ENCODE peak calls at places on chromosomes 5 and 9, in six cellular contexts. One of them, this sample, is unnamed.

GRCh38 chr9:110114888-110115259 is 93.1 kb downstream of the C9orf152 start:
- DNase-seq in transverse colon: no peak
- DNase-seq in tibial nerve: no peak
- DNase-seq in stomach: no peak
- DNase-seq in uterus: no peak
- DNase-seq in heart left ventricle: peak; percentile 49
- DNase-seq in this sample: peak; percentile 23

GRCh38 chr9:36858805-36859375 is 175.2 kb downstream of the PAX5 start:
- DNase-seq in transverse colon: no peak
- DNase-seq in tibial nerve: no peak
- DNase-seq in stomach: no peak
- DNase-seq in uterus: no peak
- DNase-seq in heart left ventricle: no peak
- DNase-seq in this sample: no peak

GRCh38 chr9:101566904-101567724 is 27.7 kb downstream of the PPP3R2 start:
- DNase-seq in transverse colon: no peak
- DNase-seq in tibial nerve: no peak
- DNase-seq in stomach: no peak
- DNase-seq in uterus: no peak
- DNase-seq in heart left ventricle: no peak
- DNase-seq in this sample: peak; percentile 44

GRCh38 chr9:33785914-33786313 is 9.4 kb upstream of the PRSS3 start:
- DNase-seq in transverse colon: no peak
- DNase-seq in tibial nerve: no peak
- DNase-seq in stomach: no peak
- DNase-seq in uterus: no peak
- DNase-seq in heart left ventricle: no peak
- DNase-seq in this sample: peak; percentile 57

GRCh38 chr9:6827370-6827949 is 69.7 kb downstream of the KDM4C start:
- DNase-seq in transverse colon: no peak
- DNase-seq in tibial nerve: no peak
- DNase-seq in stomach: no peak
- DNase-seq in uterus: no peak
- DNase-seq in heart left ventricle: no peak
- DNase-seq in this sample: no peak

GRCh38 chr5:4906821-4907220 is 233.3 kb upstream of the ADAMTS16 start:
- DNase-seq in transverse colon: no peak
- DNase-seq in tibial nerve: no peak
- DNase-seq in stomach: no peak
- DNase-seq in uterus: peak; percentile 39
- DNase-seq in heart left ventricle: no peak
- DNase-seq in this sample: no peak

GRCh38 chr5:73987915-73988314 is 361.9 kb downstream of the ARHGEF28 start:
- DNase-seq in transverse colon: no peak
- DNase-seq in tibial nerve: no peak
- DNase-seq in stomach: no peak
- DNase-seq in uterus: no peak
- DNase-seq in heart left ventricle: no peak
- DNase-seq in this sample: no peak

GRCh38 chr9:91419222-91420191 is 4.1 kb downstream of the NFIL3 start:
- DNase-seq in transverse colon: peak; percentile 57
- DNase-seq in tibial nerve: no peak
- DNase-seq in stomach: peak; percentile 53
- DNase-seq in uterus: peak; percentile 71
- DNase-seq in heart left ventricle: no peak
- DNase-seq in this sample: peak; percentile 40

GRCh38 chr5:176416123-176416924 is at the start of gene CLTB:
- DNase-seq in transverse colon: peak; percentile 95
- DNase-seq in tibial nerve: peak; percentile 81
- DNase-seq in stomach: peak; percentile 96
- DNase-seq in uterus: peak; percentile 93
- DNase-seq in heart left ventricle: peak; percentile 96
- DNase-seq in this sample: peak; percentile 92

GRCh38 chr9:116087751-116088194 is 65.8 kb upstream of the PAPPA start:
- DNase-seq in transverse colon: no peak
- DNase-seq in tibial nerve: no peak
- DNase-seq in stomach: no peak
- DNase-seq in uterus: no peak
- DNase-seq in heart left ventricle: no peak
- DNase-seq in this sample: no peak

GRCh38 chr5:9605041-9605440 is 25.1 kb downstream of the TAS2R1 start:
- DNase-seq in transverse colon: no peak
- DNase-seq in tibial nerve: no peak
- DNase-seq in stomach: no peak
- DNase-seq in uterus: no peak
- DNase-seq in heart left ventricle: no peak
- DNase-seq in this sample: no peak

GRCh38 chr9:31639444-31639843 is 745.0 kb upstream of the ACO1 start:
- DNase-seq in transverse colon: no peak
- DNase-seq in tibial nerve: no peak
- DNase-seq in stomach: no peak
- DNase-seq in uterus: no peak
- DNase-seq in heart left ventricle: no peak
- DNase-seq in this sample: no peak

GRCh38 chr9:20618361-20618799 is 3.9 kb downstream of the MLLT3 start:
- DNase-seq in transverse colon: peak; percentile 45
- DNase-seq in tibial nerve: no peak
- DNase-seq in stomach: peak; percentile 54
- DNase-seq in uterus: no peak
- DNase-seq in heart left ventricle: peak; percentile 53
- DNase-seq in this sample: no peak

GRCh38 chr5:97224112-97224750 is 41.2 kb upstream of the RIOK2 start:
- DNase-seq in transverse colon: no peak
- DNase-seq in tibial nerve: no peak
- DNase-seq in stomach: no peak
- DNase-seq in uterus: no peak
- DNase-seq in heart left ventricle: no peak
- DNase-seq in this sample: no peak

GRCh38 chr9:35490155-35490909 is 421 bp downstream of the RUSC2 start:
- DNase-seq in transverse colon: peak; percentile 8
- DNase-seq in tibial nerve: no peak
- DNase-seq in stomach: no peak
- DNase-seq in uterus: no peak
- DNase-seq in heart left ventricle: no peak
- DNase-seq in this sample: peak; percentile 41

GRCh38 chr9:116701940-116702642 is 15.0 kb downstream of the TRIM32 start:
- DNase-seq in transverse colon: no peak
- DNase-seq in tibial nerve: no peak
- DNase-seq in stomach: no peak
- DNase-seq in uterus: no peak
- DNase-seq in heart left ventricle: no peak
- DNase-seq in this sample: no peak

GRCh38 chr5:122844136-122844915 is 1.1 kb upstream of the SNX24 start:
- DNase-seq in transverse colon: peak; percentile 37
- DNase-seq in tibial nerve: no peak
- DNase-seq in stomach: peak; percentile 52
- DNase-seq in uterus: no peak
- DNase-seq in heart left ventricle: no peak
- DNase-seq in this sample: peak; percentile 38

GRCh38 chr5:8729437-8729836 is 816.4 kb downstream of the SEMA5A start:
- DNase-seq in transverse colon: no peak
- DNase-seq in tibial nerve: no peak
- DNase-seq in stomach: no peak
- DNase-seq in uterus: no peak
- DNase-seq in heart left ventricle: no peak
- DNase-seq in this sample: no peak

GRCh38 chr5:37208883-37209808 is 40.0 kb downstream of the CPLANE1 start:
- DNase-seq in transverse colon: no peak
- DNase-seq in tibial nerve: no peak
- DNase-seq in stomach: no peak
- DNase-seq in uterus: peak; percentile 25
- DNase-seq in heart left ventricle: peak; percentile 23
- DNase-seq in this sample: no peak

GRCh38 chr5:138033275-138033808 is 463 bp upstream of the FAM13B start:
- DNase-seq in transverse colon: no peak
- DNase-seq in tibial nerve: no peak
- DNase-seq in stomach: no peak
- DNase-seq in uterus: no peak
- DNase-seq in heart left ventricle: no peak
- DNase-seq in this sample: peak; percentile 43

GRCh38 chr9:136996361-136997281 is at the start of gene CLIC3:
- DNase-seq in transverse colon: peak; percentile 75
- DNase-seq in tibial nerve: no peak
- DNase-seq in stomach: peak; percentile 73
- DNase-seq in uterus: no peak
- DNase-seq in heart left ventricle: no peak
- DNase-seq in this sample: no peak

GRCh38 chr9:121822093-121823085 is 171.0 kb downstream of the DAB2IP start:
- DNase-seq in transverse colon: no peak
- DNase-seq in tibial nerve: no peak
- DNase-seq in stomach: no peak
- DNase-seq in uterus: no peak
- DNase-seq in heart left ventricle: no peak
- DNase-seq in this sample: peak; percentile 8

GRCh38 chr5:164358531-164359259 is 853.3 kb downstream of the MAT2B start:
- DNase-seq in transverse colon: no peak
- DNase-seq in tibial nerve: no peak
- DNase-seq in stomach: no peak
- DNase-seq in uterus: no peak
- DNase-seq in heart left ventricle: no peak
- DNase-seq in this sample: no peak

GRCh38 chr9:130421802-130422276 is 22.9 kb upstream of the ASS1 start:
- DNase-seq in transverse colon: no peak
- DNase-seq in tibial nerve: no peak
- DNase-seq in stomach: no peak
- DNase-seq in uterus: no peak
- DNase-seq in heart left ventricle: no peak
- DNase-seq in this sample: no peak

GRCh38 chr9:127734247-127734746 is 797 bp downstream of the TOR2A start:
- DNase-seq in transverse colon: no peak
- DNase-seq in tibial nerve: no peak
- DNase-seq in stomach: no peak
- DNase-seq in uterus: no peak
- DNase-seq in heart left ventricle: no peak
- DNase-seq in this sample: no peak

GRCh38 chr9:28051559-28051958 is 478.3 kb upstream of the C9orf72 start:
- DNase-seq in transverse colon: no peak
- DNase-seq in tibial nerve: no peak
- DNase-seq in stomach: no peak
- DNase-seq in uterus: no peak
- DNase-seq in heart left ventricle: no peak
- DNase-seq in this sample: no peak

GRCh38 chr5:73256462-73257260 is 83.7 kb downstream of the TMEM174 start:
- DNase-seq in transverse colon: no peak
- DNase-seq in tibial nerve: no peak
- DNase-seq in stomach: no peak
- DNase-seq in uterus: no peak
- DNase-seq in heart left ventricle: no peak
- DNase-seq in this sample: no peak

GRCh38 chr5:149060325-149060724 is 2.5 kb downstream of the SH3TC2 start:
- DNase-seq in transverse colon: peak; percentile 45
- DNase-seq in tibial nerve: no peak
- DNase-seq in stomach: peak; percentile 29
- DNase-seq in uterus: no peak
- DNase-seq in heart left ventricle: peak; percentile 71
- DNase-seq in this sample: peak; percentile 84

GRCh38 chr5:142816577-142816976 is 46.4 kb downstream of the ARHGAP26 start:
- DNase-seq in transverse colon: peak; percentile 66
- DNase-seq in tibial nerve: peak; percentile 40
- DNase-seq in stomach: peak; percentile 75
- DNase-seq in uterus: no peak
- DNase-seq in heart left ventricle: no peak
- DNase-seq in this sample: peak; percentile 81

GRCh38 chr5:65861830-65862241 is 64.5 kb upstream of the ERBIN start:
- DNase-seq in transverse colon: no peak
- DNase-seq in tibial nerve: no peak
- DNase-seq in stomach: no peak
- DNase-seq in uterus: no peak
- DNase-seq in heart left ventricle: no peak
- DNase-seq in this sample: no peak

GRCh38 chr5:150223474-150223873 is 33.6 kb downstream of the SLC6A7 start:
- DNase-seq in transverse colon: no peak
- DNase-seq in tibial nerve: no peak
- DNase-seq in stomach: no peak
- DNase-seq in uterus: no peak
- DNase-seq in heart left ventricle: no peak
- DNase-seq in this sample: no peak

GRCh38 chr9:127166111-127166510 is 43.7 kb upstream of the ANGPTL2 start:
- DNase-seq in transverse colon: no peak
- DNase-seq in tibial nerve: no peak
- DNase-seq in stomach: no peak
- DNase-seq in uterus: no peak
- DNase-seq in heart left ventricle: no peak
- DNase-seq in this sample: no peak

GRCh38 chr5:132526290-132526973 is 16.9 kb downstream of the IL5 start:
- DNase-seq in transverse colon: peak; percentile 17
- DNase-seq in tibial nerve: no peak
- DNase-seq in stomach: peak; percentile 53
- DNase-seq in uterus: no peak
- DNase-seq in heart left ventricle: peak; percentile 23
- DNase-seq in this sample: peak; percentile 42

GRCh38 chr9:93453047-93453914 is at the start of gene FAM120AOS:
- DNase-seq in transverse colon: peak; percentile 95
- DNase-seq in tibial nerve: peak; percentile 86
- DNase-seq in stomach: peak; percentile 94
- DNase-seq in uterus: peak; percentile 87
- DNase-seq in heart left ventricle: peak; percentile 94
- DNase-seq in this sample: peak; percentile 99
- TF ChIP-seq POLR2A in transverse colon: peak; percentile 93
- TF ChIP-seq POLR2A in tibial nerve: peak; percentile 61
- TF ChIP-seq POLR2A in stomach: no peak
- TF ChIP-seq POLR2A in uterus: peak; percentile 47
- TF ChIP-seq POLR2A in heart left ventricle: peak; percentile 10
- TF ChIP-seq POLR2A in this sample: no peak

GRCh38 chr9:134642385-134643181 is 980 bp downstream of the COL5A1 start:
- DNase-seq in transverse colon: peak; percentile 58
- DNase-seq in tibial nerve: peak; percentile 71
- DNase-seq in stomach: peak; percentile 35
- DNase-seq in uterus: peak; percentile 86
- DNase-seq in heart left ventricle: peak; percentile 62
- DNase-seq in this sample: peak; percentile 69
- TF ChIP-seq CTCF in transverse colon: no peak
- TF ChIP-seq CTCF in tibial nerve: no peak
- TF ChIP-seq CTCF in stomach: no peak
- TF ChIP-seq CTCF in uterus: peak; percentile 16
- TF ChIP-seq CTCF in heart left ventricle: no peak
- TF ChIP-seq CTCF in this sample: no peak

GRCh38 chr9:112233769-112234168 is 58.7 kb upstream of the SUSD1 start:
- DNase-seq in transverse colon: no peak
- DNase-seq in tibial nerve: no peak
- DNase-seq in stomach: no peak
- DNase-seq in uterus: no peak
- DNase-seq in heart left ventricle: no peak
- DNase-seq in this sample: no peak

GRCh38 chr9:112234779-112235178 is 59.7 kb upstream of the SUSD1 start:
- DNase-seq in transverse colon: no peak
- DNase-seq in tibial nerve: no peak
- DNase-seq in stomach: no peak
- DNase-seq in uterus: no peak
- DNase-seq in heart left ventricle: no peak
- DNase-seq in this sample: no peak

GRCh38 chr9:112232233-112232632 is 57.1 kb upstream of the SUSD1 start:
- DNase-seq in transverse colon: no peak
- DNase-seq in tibial nerve: no peak
- DNase-seq in stomach: no peak
- DNase-seq in uterus: no peak
- DNase-seq in heart left ventricle: no peak
- DNase-seq in this sample: no peak
- H3K4me1 ChIP-seq in transverse colon: no peaks in the 10 kb centered on the region
- H3K4me1 ChIP-seq in tibial nerve: no peaks in the 10 kb centered on the region
- H3K4me1 ChIP-seq in stomach: peaks cover 21% of the 10 kb centered on the region
- H3K4me1 ChIP-seq in uterus: peaks cover 4% of the 10 kb centered on the region
- H3K4me1 ChIP-seq in heart left ventricle: no peaks in the 10 kb centered on the region
- H3K4me1 ChIP-seq in this sample: peaks cover 8% of the 10 kb centered on the region

GRCh38 chr5:181234455-181235306 is 9.0 kb downstream of the RACK1 start:
- DNase-seq in transverse colon: no peak
- DNase-seq in tibial nerve: no peak
- DNase-seq in stomach: no peak
- DNase-seq in uterus: no peak
- DNase-seq in heart left ventricle: no peak
- DNase-seq in this sample: no peak
- TF ChIP-seq POLR2A in transverse colon: no peak
- TF ChIP-seq POLR2A in tibial nerve: no peak
- TF ChIP-seq POLR2A in stomach: no peak
- TF ChIP-seq POLR2A in uterus: no peak
- TF ChIP-seq POLR2A in heart left ventricle: no peak
- TF ChIP-seq POLR2A in this sample: no peak

This sample was measured in testis.